ENCODE peak calls at places on chromosomes 13 and 19, in four cellular contexts. F is Caco-2, I is AG04450, N is esophagus squamous epithelium. U is an unnamed sample.

GRCh38 chr19:934865-935422 is 9.1 kb downstream of the ARID3A start:
- DNase-seq in F (no peak), I (no peak), N (no peak), U (no peak)

GRCh38 chr19:58474997-58475713 is 997 bp upstream of the ZNF446 start:
- DNase-seq in F (no peak), I (no peak), N (no peak), U (no peak)

GRCh38 chr19:18357442-18358264 is 17.3 kb downstream of the PGPEP1 start:
- DNase-seq in F (no peak), I (no peak), N (no peak), U (no peak)

GRCh38 chr19:11480927-11481776 is at the start of gene ELAVL3:
- DNase-seq in F (no peak), I (no peak), N (no peak), U (no peak)

GRCh38 chr13:41122838-41123237 is 9.8 kb downstream of the KBTBD6 start:
- DNase-seq in F (no peak), I (no peak), N (no peak), U (no peak)

GRCh38 chr19:14471436-14472187 is 3.5 kb downstream of the PTGER1 start:
- DNase-seq in F (no peak), I (no peak), N (no peak), U (no peak)

GRCh38 chr13:49563513-49563912 is 21.8 kb downstream of the RCBTB1 start:
- DNase-seq in F (no peak), I (no peak), N (no peak), U (no peak)

GRCh38 chr19:57560049-57560491 is 407 bp upstream of the ZNF550 start:
- DNase-seq in F (no peak), I (peak), N (no peak), U (peak)

GRCh38 chr19:49113762-49114629 is at the start of gene LIN7B:
- DNase-seq in F (peak), I (no peak), N (no peak), U (peak)

GRCh38 chr13:109156181-109156935 is 526.9 kb downstream of the MYO16 start:
- DNase-seq in F (no peak), I (peak), N (no peak), U (peak)

GRCh38 chr13:73531014-73531413 is 472.2 kb downstream of the KLF5 start:
- DNase-seq in F (no peak), I (no peak), N (no peak), U (no peak)

GRCh38 chr19:19275166-19275565 is 2.1 kb upstream of the TM6SF2 start:
- DNase-seq in F (no peak), I (no peak), N (no peak), U (no peak)

GRCh38 chr19:44582581-44583265 is 30.6 kb upstream of the IGSF23 start:
- DNase-seq in F (no peak), I (no peak), N (no peak), U (peak)

GRCh38 chr19:38653028-38653571 is 5.7 kb downstream of the ACTN4 start:
- DNase-seq in F (peak), I (no peak), N (no peak), U (peak)

GRCh38 chr13:102651892-102652291 is 43.0 kb downstream of the METTL21C start:
- DNase-seq in F (no peak), I (no peak), N (no peak), U (peak)

GRCh38 chr13:93472897-93473296 is 246.3 kb downstream of the GPC6 start:
- DNase-seq in F (no peak), I (no peak), N (no peak), U (no peak)

GRCh38 chr13:52446265-52446664 is 4.2 kb downstream of the VPS36 start:
- DNase-seq in F (peak), I (no peak), N (no peak), U (no peak)

GRCh38 chr13:71240906-71241305 is 626.1 kb downstream of the DACH1 start:
- DNase-seq in F (peak), I (no peak), N (no peak), U (no peak)
- TF ChIP-seq CTCF in F (peak), I (peak), N (no peak), U (no peak)

DNA sequence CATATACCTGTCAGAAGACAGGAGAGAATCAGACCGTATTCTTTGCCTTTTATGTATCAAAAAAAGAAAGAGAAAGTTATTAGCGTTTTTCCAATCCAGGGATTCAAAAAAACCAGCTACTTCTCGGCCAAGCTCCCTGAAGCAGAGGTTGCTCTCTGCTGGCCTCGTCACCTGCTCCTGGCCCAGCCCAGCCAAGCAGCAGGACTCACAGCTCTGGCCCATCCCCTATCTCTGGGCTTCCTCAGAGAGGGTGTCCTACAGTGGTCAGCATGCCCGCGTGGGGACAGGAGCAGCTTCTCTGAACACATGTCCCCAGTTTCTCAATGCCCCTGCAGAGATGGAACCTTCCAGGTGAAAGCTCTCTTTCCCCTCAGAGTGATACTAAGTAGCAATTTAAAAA is 209.0 kb downstream of the URI1 start:
- DNase-seq in F (no peak), I (no peak), N (no peak), U (no peak)
- TF ChIP-seq CTCF in F (no peak), I (no peak), N (no peak), U (no peak)

GRCh38 chr19:16901491-16902175 is 12.8 kb downstream of the F2RL3 start:
- DNase-seq in F (no peak), I (no peak), N (no peak), U (no peak)

GRCh38 chr19:16898306-16899015 is 9.7 kb downstream of the F2RL3 start:
- DNase-seq in F (no peak), I (no peak), N (no peak), U (no peak)

GRCh38 chr19:16896913-16897571 is 8.2 kb downstream of the F2RL3 start:
- DNase-seq in F (peak), I (peak), N (peak), U (peak)

GRCh38 chr19:16897572-16898056 is 8.8 kb downstream of the F2RL3 start:
- DNase-seq in F (no peak), I (no peak), N (no peak), U (no peak)

DNA sequence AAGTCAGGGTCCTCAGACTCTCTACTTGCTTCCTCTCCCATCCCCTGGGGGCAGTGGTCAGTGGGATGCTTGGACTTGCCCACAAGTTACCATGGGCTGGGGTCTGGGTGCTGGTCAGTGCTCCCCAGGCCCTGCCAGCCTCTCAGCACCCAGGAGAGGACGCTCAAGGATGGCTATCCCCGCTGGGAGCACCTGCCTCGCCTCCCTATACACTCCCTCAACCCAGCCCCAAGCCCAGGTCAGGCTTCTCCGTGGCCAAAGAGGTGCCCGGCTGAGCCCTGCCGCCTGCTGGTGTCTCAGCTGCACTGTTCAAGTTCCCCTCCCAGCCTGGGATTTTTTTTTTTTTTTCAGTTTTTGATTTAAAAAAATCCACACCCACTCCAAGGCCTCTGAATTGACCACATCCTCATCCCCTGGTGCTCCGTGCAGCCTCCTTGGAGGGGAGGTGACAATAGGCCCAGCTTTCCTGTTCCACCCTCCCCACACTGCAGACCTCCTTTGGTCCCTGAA is 10.8 kb downstream of the F2RL3 start:
- DNase-seq in F (peak), I (no peak), N (no peak), U (no peak)
- TF ChIP-seq CTCF in F (peak), I (peak), N (no peak), U (peak)

GRCh38 chr13:67366533-67366932 is 136.4 kb upstream of the PCDH9 start:
- DNase-seq in F (no peak), I (no peak), N (no peak), U (no peak)
- TF ChIP-seq CTCF in F (peak), I (peak), N (no peak), U (no peak)

DNA sequence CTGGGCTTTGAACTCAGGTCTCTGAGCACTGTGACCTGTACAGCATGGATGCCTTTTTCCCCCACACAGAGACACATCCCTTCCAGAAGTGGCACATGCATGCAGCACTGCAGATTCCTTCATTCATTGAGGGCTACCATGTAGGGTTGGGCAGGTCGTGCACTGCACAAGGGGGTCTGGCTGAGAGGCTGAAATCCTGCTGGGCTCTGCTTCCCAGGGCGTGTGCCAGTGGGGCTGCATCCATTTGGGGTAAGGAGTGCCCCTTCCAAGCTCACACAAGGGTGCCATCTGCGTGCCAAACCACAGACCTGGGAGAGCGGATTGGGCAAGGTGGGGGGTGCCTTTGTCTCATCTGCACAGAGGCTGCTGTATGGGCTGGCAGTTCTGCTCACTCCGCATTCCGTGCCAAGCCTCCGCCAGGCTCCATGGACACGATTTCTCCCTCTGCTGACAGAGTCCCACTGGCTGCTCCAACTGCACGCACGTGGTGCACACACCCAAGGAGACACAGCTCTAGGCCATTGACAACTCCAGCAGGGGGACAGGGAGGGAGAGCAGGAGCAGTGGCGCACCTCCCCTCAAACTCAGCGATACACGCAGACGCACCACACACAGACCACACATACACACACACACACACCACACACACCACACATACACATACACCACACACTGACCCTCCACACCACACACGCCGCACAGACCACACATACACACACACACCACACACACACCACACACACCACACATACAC is 4.5 kb upstream of the SHISA7 start:
- DNase-seq in F (peak), I (no peak), N (no peak), U (peak)
- TF ChIP-seq CTCF in F (no peak), I (no peak), N (no peak), U (no peak)

GRCh38 chr19:43124360-43124759 is 41.9 kb upstream of the PSG2 start:
- DNase-seq in F (no peak), I (no peak), N (no peak), U (no peak)
- TF ChIP-seq CTCF in F (no peak), I (no peak), N (no peak), U (peak)

GRCh38 chr19:2043269-2043641 is 7.8 kb downstream of the MKNK2 start:
- DNase-seq in F (no peak), I (no peak), N (no peak), U (no peak)
- TF ChIP-seq CTCF in F (no peak), I (no peak), N (no peak), U (no peak)